ENCODE peak calls at places on chromosomes 1 and 21, in four cellular contexts. K is GM12878, R is transverse colon, V is stomach. Y is an unnamed sample.

GRCh38 chr1:41741244-41741643 is 177.5 kb downstream of the HIVEP3 start:
- DNase-seq in V (no peak), K (no peak), R (no peak), Y (no peak)

GRCh38 chr1:194056169-194056568 is 869.8 kb upstream of the B3GALT2 start:
- DNase-seq in K (no peak), V (no peak), R (no peak), Y (no peak)

GRCh38 chr1:16075337-16076002 is 2.0 kb upstream of the FAM131C start:
- DNase-seq in K (no peak), R (no peak), V (peak), Y (peak)

GRCh38 chr21:44405948-44406872 is 49.1 kb upstream of the LRRC3 start:
- DNase-seq in V (no peak), R (no peak), K (no peak), Y (no peak)

GRCh38 chr1:162222735-162223134 is 153.2 kb downstream of the NOS1AP start:
- DNase-seq in K (no peak), R (no peak), V (no peak), Y (no peak)

GRCh38 chr21:39387461-39388037 is 38.7 kb upstream of the HMGN1 start:
- DNase-seq in K (peak), R (peak), V (peak), Y (peak)

GRCh38 chr21:15309022-15309590 is 244.3 kb upstream of the NRIP1 start:
- DNase-seq in V (no peak), K (no peak), R (no peak), Y (no peak)

GRCh38 chr1:165257969-165258459 is 98.5 kb downstream of the LMX1A start:
- DNase-seq in K (peak), V (peak), R (peak), Y (peak)

GRCh38 chr1:171984262-171984661 is 143.0 kb downstream of the DNM3 start:
- DNase-seq in V (no peak), K (no peak), R (peak), Y (no peak)

GRCh38 chr1:112502827-112503226 is 5.9 kb upstream of the WNT2B start:
- DNase-seq in V (no peak), R (no peak), K (no peak), Y (no peak)

GRCh38 chr1:55506686-55507577 is 291.8 kb upstream of the USP24 start:
- DNase-seq in R (peak), K (no peak), V (no peak), Y (no peak)

GRCh38 chr1:113452921-113453770 is 62.8 kb downstream of the MAGI3 start:
- DNase-seq in K (no peak), R (peak), V (peak), Y (no peak)

GRCh38 chr1:212228076-212228475 is 57.1 kb upstream of the PPP2R5A start:
- DNase-seq in K (no peak), R (no peak), V (no peak), Y (no peak)

GRCh38 chr1:30718636-30719405 is 4.6 kb downstream of the MATN1 start:
- DNase-seq in R (peak), V (peak), K (peak), Y (peak)

GRCh38 chr1:30719406-30720270 is 3.7 kb downstream of the MATN1 start:
- DNase-seq in V (no peak), R (no peak), K (peak), Y (no peak)

GRCh38 chr1:30716646-30717045 is 6.7 kb downstream of the MATN1 start:
- DNase-seq in R (no peak), V (no peak), K (no peak), Y (no peak)

GRCh38 chr1:30715886-30716285 is 7.5 kb downstream of the MATN1 start:
- DNase-seq in K (no peak), R (no peak), V (no peak), Y (no peak)

GRCh38 chr1:30718091-30718635 is 5.2 kb downstream of the MATN1 start:
- DNase-seq in V (peak), K (peak), R (peak), Y (peak)
- H3K4me3 ChIP-seq in V (peak), K (peak), R (peak), Y (peak)

DNA sequence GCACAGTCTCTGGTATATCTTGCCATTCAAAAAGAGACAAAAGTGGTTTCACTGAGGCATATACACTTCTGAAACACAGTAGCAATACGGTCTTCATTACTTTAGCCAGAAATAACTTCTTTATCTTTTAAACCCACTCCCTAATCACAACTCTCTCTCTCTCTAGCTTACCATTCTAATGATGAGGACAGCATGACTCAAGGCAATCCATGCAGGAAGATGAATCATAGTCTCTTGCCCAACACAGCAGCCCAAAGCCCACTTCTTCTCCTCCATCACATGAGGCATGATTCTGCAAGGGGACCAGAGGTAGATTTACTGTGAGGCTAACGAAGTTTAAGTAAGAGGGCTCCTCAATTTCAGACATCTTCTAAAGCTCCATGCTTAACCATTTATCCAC is 285.0 kb upstream of the NR5A2 start:
- DNase-seq in R (no peak), V (no peak), K (no peak), Y (no peak)
- TF ChIP-seq POLR2AphosphoS5 in R (no peak), V (no peak), K (no peak), Y (no peak)

GRCh38 chr1:150235852-150236613 is at the start of gene ANP32E:
- DNase-seq in K (peak), V (peak), R (peak), Y (peak)
- TF ChIP-seq EP300 in K (peak), V (no peak), R (no peak), Y (no peak)

GRCh38 chr1:227576152-227576551 is 12.8 kb downstream of the ZNF678 start:
- DNase-seq in R (no peak), V (no peak), K (no peak), Y (no peak)
- H3K4me3 ChIP-seq in R (no peak), V (no peak), K (no peak), Y (no peak)

GRCh38 chr1:242196101-242196500 is 197.2 kb upstream of the MAP1LC3C start:
- DNase-seq in K (no peak), R (no peak), V (no peak), Y (no peak)
- TF ChIP-seq POLR2AphosphoS5 in K (no peak), R (no peak), V (no peak), Y (no peak)

GRCh38 chr21:37017951-37018679 is 11.6 kb downstream of the RIPPLY3 start:
- DNase-seq in V (no peak), R (no peak), K (no peak), Y (no peak)
- TF ChIP-seq EP300 in V (no peak), R (no peak), K (no peak), Y (no peak)

GRCh38 chr21:16532841-16533240 is 803.1 kb downstream of the USP25 start:
- DNase-seq in K (no peak), R (no peak), V (no peak), Y (no peak)

GRCh38 chr21:16533692-16534407 is 804.1 kb downstream of the USP25 start:
- DNase-seq in K (no peak), R (no peak), V (no peak), Y (no peak)

GRCh38 chr21:16534408-16535099 is 804.8 kb downstream of the USP25 start:
- DNase-seq in R (peak), V (peak), K (no peak), Y (peak)

GRCh38 chr21:16536661-16537359 is 807.0 kb downstream of the USP25 start:
- DNase-seq in R (no peak), V (no peak), K (no peak), Y (no peak)

DNA sequence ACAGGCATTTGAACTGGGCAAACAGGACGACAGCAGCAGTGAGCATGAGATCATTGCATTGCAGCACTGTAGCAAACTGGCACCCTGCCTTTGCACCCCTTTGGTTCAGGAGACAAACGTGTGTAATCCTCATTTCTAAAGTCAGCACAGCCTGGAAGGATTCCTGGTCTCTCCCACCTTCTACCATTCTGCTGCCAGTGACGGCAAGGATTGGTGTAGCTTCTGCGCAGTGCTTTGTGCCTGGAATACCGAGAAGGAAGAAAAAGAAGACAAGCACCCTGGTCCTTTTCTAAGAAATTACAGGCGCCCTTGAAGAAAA is 805.3 kb downstream of the USP25 start:
- DNase-seq in K (no peak), R (peak), V (peak), Y (peak)
- H3K4me3 ChIP-seq in K (no peak), R (no peak), V (peak), Y (peak)

GRCh38 chr1:214314178-214314843 is 33.4 kb downstream of the SMYD2 start:
- DNase-seq in R (no peak), K (no peak), V (no peak), Y (no peak)
- TF ChIP-seq POLR2AphosphoS5 in R (no peak), K (no peak), V (no peak), Y (no peak)

GRCh38 chr1:225817611-225818061 is 7.7 kb downstream of the EPHX1 start:
- DNase-seq in K (no peak), R (peak), V (peak), Y (peak)
- TF ChIP-seq EP300 in K (no peak), R (peak), V (peak), Y (peak)

GRCh38 chr1:34930702-34931071 is 1.2 kb upstream of the DLGAP3 start:
- DNase-seq in R (no peak), V (no peak), K (no peak), Y (no peak)

GRCh38 chr1:34928865-34929496 is 469 bp downstream of the DLGAP3 start:
- DNase-seq in V (no peak), R (no peak), K (no peak), Y (no peak)

GRCh38 chr1:34928066-34928864 is 1.2 kb downstream of the DLGAP3 start:
- DNase-seq in V (no peak), K (no peak), R (no peak), Y (no peak)

GRCh38 chr1:34929853-34930701 is 627 bp upstream of the DLGAP3 start:
- DNase-seq in V (no peak), K (no peak), R (no peak), Y (no peak)

DNA sequence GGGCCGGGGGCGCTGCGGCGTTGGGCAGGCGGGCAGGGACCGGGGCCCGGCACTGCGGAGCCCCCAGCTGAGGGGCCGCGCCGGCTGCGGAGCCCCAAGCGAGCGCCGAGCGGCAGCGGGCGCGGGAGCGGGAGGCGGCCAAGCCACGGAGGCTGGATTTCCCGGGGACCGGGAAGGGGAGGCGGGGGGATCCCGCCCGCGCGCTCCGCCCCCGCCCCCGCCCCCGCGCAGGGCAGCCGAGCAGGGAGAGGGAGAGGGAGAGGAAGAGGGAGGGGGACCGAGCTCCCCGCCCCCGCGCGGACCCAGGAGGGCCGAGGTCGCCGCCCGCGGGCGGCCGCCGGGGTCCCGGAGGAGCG is at the start of gene DLGAP3:
- DNase-seq in R (no peak), K (no peak), V (no peak), Y (no peak)
- H3K4me3 ChIP-seq in R (peak), K (peak), V (peak), Y (peak)

Y was measured in sigmoid colon.